ENCODE peak calls at places on chromosomes 5 and 9, in five cellular contexts. U, C, Q, W and R are unnamed samples.

GRCh38 chr5:102527547-102527946 is 28.7 kb upstream of the SLCO6A1 start:
- DNase-seq in U (no peak), C (no peak), Q (no peak), W (no peak), R (no peak)

GRCh38 chr5:167952278-167952990 is 339.0 kb upstream of the WWC1 start:
- DNase-seq in U (no peak), C (no peak), Q (no peak), W (no peak), R (no peak)

GRCh38 chr5:34587355-34588241 is 68.5 kb upstream of the RAI14 start:
- DNase-seq in U (peak), C (no peak), Q (no peak), W (no peak), R (peak)

GRCh38 chr5:88889165-88890069 is 6.4 kb upstream of the MEF2C start:
- DNase-seq in U (peak), C (peak), Q (peak), W (no peak), R (peak)

GRCh38 chr5:157984611-157985010 is 125.7 kb upstream of the CLINT1 start:
- DNase-seq in U (no peak), C (no peak), Q (no peak), W (no peak), R (no peak)

GRCh38 chr9:123150708-123151503 is 117.4 kb downstream of the GPR21 start:
- DNase-seq in U (peak), C (no peak), Q (no peak), W (no peak), R (no peak)

GRCh38 chr5:140109050-140109817 is 4.7 kb upstream of the PURA start:
- DNase-seq in U (no peak), C (no peak), Q (no peak), W (peak), R (no peak)

GRCh38 chr9:11338130-11338529 is 725.3 kb upstream of the PTPRD start:
- DNase-seq in U (peak), C (no peak), Q (no peak), W (no peak), R (no peak)

GRCh38 chr9:6833518-6834192 is 75.9 kb downstream of the KDM4C start:
- DNase-seq in U (peak), C (no peak), Q (no peak), W (no peak), R (peak)

GRCh38 chr9:14530301-14530700 is 162.9 kb downstream of the ZDHHC21 start:
- DNase-seq in U (no peak), C (no peak), Q (no peak), W (no peak), R (no peak)

GRCh38 chr5:172624083-172624995 is 16.7 kb upstream of the NEURL1B start:
- DNase-seq in U (no peak), C (no peak), Q (no peak), W (no peak), R (no peak)

GRCh38 chr9:70413427-70413797 is 1.0 kb downstream of the KLF9 start:
- DNase-seq in U (no peak), C (no peak), Q (peak), W (peak), R (no peak)

GRCh38 chr9:136370037-136370436 is 3.4 kb downstream of the CARD9 start:
- DNase-seq in U (no peak), C (no peak), Q (no peak), W (no peak), R (no peak)